ENCODE peak calls at places on chromosome X, in six cellular contexts. E, A, H, I, K and M are unnamed samples.

GRCh38 chrX:14676431-14676830 is 147.1 kb downstream of the GLRA2 start:
- DNase-seq in E (no peak), H (no peak), A (no peak), I (no peak), K (peak; percentile 11), M (no peak)

GRCh38 chrX:13790206-13791131 is 26.4 kb downstream of the GPM6B start:
- DNase-seq in E (no peak), I (no peak), A (no peak), H (no peak), K (no peak), M (peak; percentile 25)

GRCh38 chrX:149510386-149510785 is 5.3 kb upstream of the IDS start:
- DNase-seq in A (no peak), E (no peak), K (no peak), H (no peak), I (no peak), M (no peak)

GRCh38 chrX:101291204-101291603 is at the start of gene TAF7L:
- DNase-seq in K (no peak), I (no peak), H (no peak), A (no peak), E (no peak), M (no peak)

GRCh38 chrX:48890934-48891401 is 6.6 kb downstream of the TIMM17B start:
- DNase-seq in K (no peak), I (no peak), A (no peak), H (no peak), E (no peak), M (no peak)

GRCh38 chrX:148958896-148959295 is 458.5 kb downstream of the AFF2 start:
- DNase-seq in I (no peak), H (no peak), K (no peak), A (no peak), E (no peak), M (no peak)

GRCh38 chrX:111244238-111244750 is 26.0 kb downstream of the CAPN6 start:
- DNase-seq in A (no peak), I (no peak), E (no peak), K (peak; percentile 0), H (peak; percentile 17), M (peak; percentile 71)

GRCh38 chrX:135477576-135477975 is 42.9 kb upstream of the INTS6L start:
- DNase-seq in I (peak; percentile 6), A (peak; percentile 12), H (peak; percentile 37), E (peak; percentile 10), K (peak; percentile 15), M (peak; percentile 82)

GRCh38 chrX:132591719-132592275 is 103.0 kb upstream of the MBNL3 start:
- DNase-seq in K (no peak), E (no peak), H (no peak), I (no peak), A (no peak), M (no peak)

GRCh38 chrX:21376636-21377035 is 2.4 kb downstream of the CNKSR2 start:
- DNase-seq in A (no peak), I (no peak), H (no peak), K (no peak), E (no peak), M (no peak)

GRCh38 chrX:150372280-150372679 is 9.2 kb downstream of the MAMLD1 start:
- DNase-seq in I (no peak), H (no peak), A (peak; percentile 34), E (no peak), K (no peak), M (no peak)

GRCh38 chrX:40853004-40853815 is 117.9 kb upstream of the MED14 start:
- DNase-seq in A (no peak), E (no peak), K (no peak), H (no peak), I (no peak), M (no peak)

GRCh38 chrX:55488559-55489314 is 911 bp downstream of the USP51 start:
- DNase-seq in E (no peak), I (peak; percentile 47), H (peak; percentile 5), A (peak; percentile 61), K (no peak), M (no peak)

GRCh38 chrX:65601530-65602281 is 65.7 kb upstream of the MSN start:
- DNase-seq in K (peak; percentile 67), A (no peak), E (peak; percentile 57), H (no peak), I (peak; percentile 35), M (no peak)

GRCh38 chrX:16185725-16186136 is 18.4 kb downstream of the MAGEB17 start:
- DNase-seq in A (no peak), H (peak; percentile 49), K (peak; percentile 15), E (peak; percentile 74), I (no peak), M (peak; percentile 96)

GRCh38 chrX:44462851-44463250 is 79.8 kb downstream of the FUNDC1 start:
- DNase-seq in E (no peak), A (no peak), I (no peak), H (no peak), K (no peak), M (no peak)

GRCh38 chrX:49879656-49880277 is 483 bp downstream of the USP27X start:
- DNase-seq in E (no peak), H (peak; percentile 0), I (no peak), K (no peak), A (no peak), M (peak; percentile 4)